ENCODE peak calls at places on chromosomes 2 and 18, in five cellular contexts. B is aorta, U is H7, C is fibroblast of lung, Q is choroid plexus epithelial cell. S is an unnamed sample.

GRCh38 chr2:29068513-29068912 is 5.8 kb downstream of the PCARE start:
- DNase-seq in B (no peak), U (no peak), C (no peak), Q (no peak), S (no peak)

GRCh38 chr2:58634653-58635347 is 393.7 kb upstream of the FANCL start:
- DNase-seq in B (no peak), U (peak; percentile 1), C (peak; percentile 25), Q (peak; percentile 55), S (no peak)

GRCh38 chr2:159776321-159776720 is 21.7 kb downstream of the CD302 start:
- DNase-seq in B (no peak), U (no peak), C (no peak), Q (no peak), S (no peak)

GRCh38 chr2:2646312-2647051 is 315.4 kb upstream of the MYT1L start:
- DNase-seq in B (no peak), U (peak; percentile 62), C (no peak), Q (no peak), S (no peak)

GRCh38 chr2:47254464-47254863 is 99.4 kb upstream of the STPG4 start:
- DNase-seq in B (no peak), U (no peak), C (no peak), Q (no peak), S (no peak)

GRCh38 chr2:112010751-112011150 is 44.3 kb upstream of the TMEM87B start:
- DNase-seq in B (no peak), U (no peak), C (no peak), Q (peak; percentile 7), S (no peak)

GRCh38 chr2:66867038-66867380 is 432.1 kb downstream of the MEIS1 start:
- DNase-seq in B (no peak), U (no peak), C (no peak), Q (no peak), S (no peak)

GRCh38 chr2:45951025-45951737 is 299.7 kb downstream of the PRKCE start:
- DNase-seq in B (no peak), U (no peak), C (no peak), Q (no peak), S (no peak)

GRCh38 chr2:54984476-54984875 is 65.8 kb downstream of the RTN4 start:
- DNase-seq in B (no peak), U (no peak), C (peak; percentile 63), Q (no peak), S (no peak)

GRCh38 chr2:234969329-234970157 is 17.7 kb downstream of the SH3BP4 start:
- DNase-seq in B (peak; percentile 61), U (no peak), C (no peak), Q (no peak), S (no peak)

GRCh38 chr2:230715201-230715600 is 2.6 kb downstream of the CAB39 start:
- DNase-seq in B (no peak), U (no peak), C (peak; percentile 46), Q (peak; percentile 70), S (no peak)

GRCh38 chr2:169664600-169664977 is 29.6 kb downstream of the CFAP210 start:
- DNase-seq in B (no peak), U (no peak), C (peak; percentile 22), Q (peak; percentile 6), S (no peak)

GRCh38 chr2:202423139-202423538 is 47.0 kb downstream of the BMPR2 start:
- DNase-seq in B (no peak), U (no peak), C (no peak), Q (no peak), S (no peak)

GRCh38 chr2:70743677-70744076 is 24.3 kb downstream of the ADD2 start:
- DNase-seq in B (no peak), U (no peak), C (no peak), Q (no peak), S (no peak)

GRCh38 chr2:85971369-85971768 is 82.6 kb upstream of the ST3GAL5 start:
- DNase-seq in B (no peak), U (no peak), C (peak; percentile 68), Q (peak; percentile 73), S (no peak)

GRCh38 chr2:158967731-158968395 is 577 bp upstream of the TANC1 start:
- DNase-seq in B (peak; percentile 83), U (peak; percentile 74), C (peak; percentile 69), Q (peak; percentile 56), S (peak; percentile 30)

GRCh38 chr2:127619901-127620705 is 25.9 kb upstream of the GPR17 start:
- DNase-seq in B (peak; percentile 70), U (peak; percentile 68), C (no peak), Q (no peak), S (peak; percentile 28)

GRCh38 chr2:236176417-236176816 is 8.2 kb upstream of the GBX2 start:
- DNase-seq in B (no peak), U (peak; percentile 90), C (no peak), Q (peak; percentile 59), S (no peak)

GRCh38 chr18:29218101-29218500 is 1041.2 kb upstream of the CDH2 start:
- DNase-seq in B (no peak), U (no peak), C (peak; percentile 69), Q (no peak), S (no peak)

GRCh38 chr18:76532875-76533274 is 37.8 kb upstream of the ZNF516 start:
- DNase-seq in B (no peak), U (no peak), C (no peak), Q (no peak), S (no peak)

GRCh38 chr2:152486048-152486736 is 151.2 kb downstream of the FMNL2 start:
- DNase-seq in B (no peak), U (no peak), C (no peak), Q (peak; percentile 72), S (no peak)

GRCh38 chr2:187360286-187360685 is 87.8 kb downstream of the CALCRL start:
- DNase-seq in B (no peak), U (no peak), C (peak; percentile 40), Q (no peak), S (no peak)

GRCh38 chr2:2057125-2057721 is 273.9 kb downstream of the MYT1L start:
- DNase-seq in B (peak; percentile 79), U (no peak), C (peak; percentile 23), Q (peak; percentile 85), S (no peak)

GRCh38 chr2:120503793-120504571 is 158.0 kb downstream of the INHBB start:
- DNase-seq in B (peak; percentile 68), U (peak; percentile 59), C (peak; percentile 61), Q (no peak), S (no peak)

GRCh38 chr2:238881353-238882082 is 33.6 kb downstream of the TWIST2 start:
- DNase-seq in B (no peak), U (no peak), C (no peak), Q (no peak), S (no peak)
- H3K4me3 ChIP-seq in B (no peak overlapping the region), U (no peak overlapping the region), C (no peak overlapping the region), Q (no peak overlapping the region), S (no peak overlapping the region)

DNA sequence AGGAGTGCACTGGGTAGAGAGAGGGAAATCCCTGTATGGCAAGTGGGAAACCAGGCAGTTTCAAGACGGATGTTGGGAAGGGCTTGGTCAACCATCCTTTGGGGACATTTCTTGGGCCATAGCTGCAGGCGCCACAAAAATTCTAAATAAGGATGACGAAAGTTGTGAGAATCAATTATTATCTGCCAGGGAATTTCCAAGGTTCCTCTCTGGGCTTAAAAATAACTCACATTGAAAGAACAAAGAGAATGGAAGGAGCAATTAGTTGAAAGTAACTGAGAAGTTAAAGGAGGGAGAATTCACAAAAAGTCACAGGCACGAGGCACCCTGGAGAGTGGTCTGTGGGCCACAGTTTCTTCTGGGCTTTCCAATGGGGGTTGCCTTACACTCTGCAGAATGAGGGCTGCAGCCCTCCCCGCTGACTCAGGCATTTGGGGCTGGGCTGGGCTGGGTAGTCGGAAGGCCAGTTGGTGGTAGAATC is 195.7 kb downstream of the SMAD7 start:
- DNase-seq in B (no peak), U (no peak), C (no peak), Q (no peak), S (no peak)
- H3K4me3 ChIP-seq in B (no peak overlapping the region), U (no peak overlapping the region), C (no peak overlapping the region), Q (no peak overlapping the region), S (no peak overlapping the region)

DNA sequence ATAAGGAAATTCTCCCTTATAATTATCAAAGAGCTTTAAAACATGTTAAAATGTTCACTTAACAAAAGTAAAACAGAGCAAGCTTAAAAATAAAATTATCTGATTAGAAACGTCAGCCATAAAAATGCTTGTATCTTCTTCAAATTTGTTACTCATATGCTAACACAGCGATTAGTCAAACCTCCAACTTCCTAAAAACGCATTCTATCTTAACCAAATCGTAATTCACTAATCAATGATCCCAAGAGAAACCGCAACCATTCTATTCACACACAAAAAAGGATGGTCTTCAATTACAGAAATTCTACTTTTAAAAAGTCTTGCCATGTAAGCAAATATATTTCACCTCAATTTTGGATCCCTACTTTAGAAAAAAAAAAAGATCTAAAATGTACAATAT is 1.9 kb downstream of the STK17B start:
- DNase-seq in B (no peak), U (no peak), C (no peak), Q (no peak), S (no peak)
- H3K4me3 ChIP-seq in B (peak overlapping the region; percentile 71), U (peak overlapping the region; percentile 86), C (peak overlapping the region; percentile 99), Q (peak overlapping the region; percentile 87), S (no peak overlapping the region)

GRCh38 chr2:219460424-219460926 is 25.8 kb downstream of the SPEG start:
- DNase-seq in B (peak; percentile 96), U (peak; percentile 93), C (peak; percentile 93), Q (peak; percentile 47), S (no peak)
- H3K4me3 ChIP-seq in B (no peak overlapping the region), U (no peak overlapping the region), C (no peak overlapping the region), Q (no peak overlapping the region), S (no peak overlapping the region)

GRCh38 chr2:74226648-74227213 is 28.3 kb downstream of the MTHFD2 start:
- DNase-seq in B (no peak), U (peak; percentile 52), C (no peak), Q (no peak), S (peak; percentile 80)
- H3K4me3 ChIP-seq in B (no peak overlapping the region), U (no peak overlapping the region), C (no peak overlapping the region), Q (no peak overlapping the region), S (no peak overlapping the region)

DNA sequence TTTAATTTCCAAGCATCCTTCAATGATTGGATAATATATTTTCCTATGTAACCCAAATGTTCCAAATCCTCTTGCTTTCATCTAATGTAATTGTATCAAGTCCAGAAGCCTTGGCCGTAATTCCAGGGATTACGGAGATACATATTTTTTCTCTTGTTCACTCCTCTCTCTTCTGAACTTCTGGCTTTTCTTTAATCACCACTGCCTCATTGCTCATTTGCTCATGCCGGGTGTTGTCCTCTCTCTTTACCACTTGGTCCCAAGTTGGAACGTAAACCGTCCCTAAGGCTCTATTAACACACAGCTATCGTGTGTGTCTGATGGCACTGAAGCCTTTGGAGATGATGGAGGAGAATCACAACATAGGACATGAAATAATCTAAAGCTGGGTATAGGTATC is 188.7 kb upstream of the COL3A1 start:
- DNase-seq in B (no peak), U (no peak), C (peak; percentile 17), Q (no peak), S (no peak)
- H3K4me3 ChIP-seq in B (no peak overlapping the region), U (no peak overlapping the region), C (no peak overlapping the region), Q (no peak overlapping the region), S (no peak overlapping the region)

GRCh38 chr18:54607213-54607934 is 16.3 kb downstream of the DYNAP start:
- DNase-seq in B (no peak), U (peak; percentile 2), C (peak; percentile 53), Q (peak; percentile 31), S (peak; percentile 34)
- H3K4me3 ChIP-seq in B (no peak overlapping the region), U (no peak overlapping the region), C (peak overlapping the region; percentile 8), Q (no peak overlapping the region), S (peak overlapping the region; percentile 36)

GRCh38 chr2:148959745-148960144 is 78.8 kb upstream of the LYPD6B start:
- DNase-seq in B (no peak), U (peak; percentile 41), C (no peak), Q (no peak), S (no peak)
- H3K4me3 ChIP-seq in B (no peak overlapping the region), U (no peak overlapping the region), C (no peak overlapping the region), Q (no peak overlapping the region), S (no peak overlapping the region)